ENCODE peak calls at places on chromosome 21, in four cellular contexts. M is GM12878, W is K562, I is HepG2. U is an unnamed sample.

GRCh38 chr21:17454315-17455027 is 58.4 kb upstream of the CXADR start:
- DNase-seq in I (peak), W (peak), M (no peak), U (peak)

GRCh38 chr21:31011412-31011811 is 26.9 kb downstream of the KRTAP19-8 start:
- DNase-seq in I (no peak), M (no peak), W (no peak), U (no peak)

GRCh38 chr21:36171741-36172331 is 15.2 kb downstream of the DOP1B start:
- DNase-seq in M (no peak), I (no peak), W (no peak), U (no peak)

GRCh38 chr21:22224261-22224660 is 1226.1 kb downstream of the NCAM2 start:
- DNase-seq in W (no peak), M (no peak), I (no peak), U (no peak)

GRCh38 chr21:42460391-42461184 is 35.4 kb downstream of the RSPH1 start:
- DNase-seq in I (no peak), M (peak), W (no peak), U (no peak)

GRCh38 chr21:23014021-23014420 is 2015.8 kb downstream of the NCAM2 start:
- DNase-seq in M (no peak), W (no peak), I (no peak), U (no peak)

GRCh38 chr21:17818158-17819113 is 720 bp downstream of the C21orf91 start:
- DNase-seq in I (peak), W (no peak), M (no peak), U (peak)

GRCh38 chr21:41233913-41234312 is 66.0 kb downstream of the BACE2 start:
- DNase-seq in M (no peak), W (no peak), I (no peak), U (no peak)

GRCh38 chr21:39523398-39523797 is 71.6 kb downstream of the SH3BGR start:
- DNase-seq in M (no peak), I (no peak), W (no peak), U (no peak)

GRCh38 chr21:17463441-17463840 is 49.4 kb upstream of the CXADR start:
- DNase-seq in I (peak), W (no peak), M (no peak), U (no peak)

GRCh38 chr21:40770435-40771055 is 76.4 kb downstream of the DSCAM start:
- DNase-seq in I (no peak), W (no peak), M (no peak), U (no peak)

GRCh38 chr21:24395320-24395933 is 1211.9 kb downstream of the MRPL39 start:
- DNase-seq in I (no peak), M (no peak), W (no peak), U (no peak)

GRCh38 chr21:36730291-36731281 is 31.7 kb downstream of the SIM2 start:
- DNase-seq in M (no peak), I (peak), W (no peak), U (no peak)

GRCh38 chr21:36471254-36471723 is 8.6 kb downstream of the CLDN14 start:
- DNase-seq in I (peak), M (peak), W (no peak), U (no peak)

GRCh38 chr21:25577765-25578069 is 29.6 kb downstream of the MRPL39 start:
- DNase-seq in M (no peak), W (no peak), I (no peak), U (no peak)

GRCh38 chr21:42320791-42321190 is 5.6 kb upstream of the TFF3 start:
- DNase-seq in I (no peak), M (no peak), W (no peak), U (no peak)

GRCh38 chr21:30206551-30207251 is 9.2 kb downstream of the CLDN8 start:
- DNase-seq in W (no peak), I (no peak), M (no peak), U (no peak)

GRCh38 chr21:26833011-26833410 is 12.2 kb downstream of the ADAMTS1 start:
- DNase-seq in W (no peak), I (no peak), M (no peak), U (no peak)

GRCh38 chr21:35275776-35276175 is 226.7 kb upstream of the RUNX1 start:
- DNase-seq in M (no peak), I (no peak), W (no peak), U (no peak)

GRCh38 chr21:36072453-36073167 is 2.8 kb downstream of the CBR1 start:
- DNase-seq in I (no peak), M (no peak), W (no peak), U (no peak)

GRCh38 chr21:32584472-32584871 is 851 bp downstream of the TCP10L start:
- DNase-seq in M (no peak), I (no peak), W (no peak), U (no peak)

GRCh38 chr21:18499761-18500376 is 96.3 kb upstream of the TMPRSS15 start:
- DNase-seq in W (peak), M (no peak), I (peak), U (peak)

GRCh38 chr21:17679002-17679600 is 66.4 kb upstream of the BTG3 start:
- DNase-seq in I (peak), M (peak), W (peak), U (peak)

GRCh38 chr21:35225573-35225972 is 176.5 kb upstream of the RUNX1 start:
- DNase-seq in W (no peak), I (no peak), M (no peak), U (no peak)

GRCh38 chr21:42424848-42425602 is 21.3 kb downstream of the UBASH3A start:
- DNase-seq in W (no peak), M (no peak), I (no peak), U (no peak)

GRCh38 chr21:35034203-35034926 is 14.7 kb downstream of the RUNX1 start:
- DNase-seq in I (no peak), W (no peak), M (no peak), U (no peak)

GRCh38 chr21:26130249-26130896 is 40.2 kb downstream of the APP start:
- DNase-seq in I (no peak), M (no peak), W (no peak), U (no peak)

GRCh38 chr21:26881504-26882228 is 36.5 kb upstream of the ADAMTS1 start:
- DNase-seq in W (no peak), M (no peak), I (no peak), U (no peak)

GRCh38 chr21:25307489-25307888 is 299.8 kb downstream of the MRPL39 start:
- DNase-seq in M (no peak), I (no peak), W (no peak), U (no peak)

GRCh38 chr21:27796106-27796505 is 829.2 kb upstream of the ADAMTS5 start:
- DNase-seq in I (no peak), W (no peak), M (no peak), U (no peak)

GRCh38 chr21:28587748-28588147 is 404.9 kb downstream of the LTN1 start:
- DNase-seq in I (no peak), M (no peak), W (no peak), U (no peak)

GRCh38 chr21:28805885-28806284 is 186.8 kb downstream of the LTN1 start:
- DNase-seq in I (no peak), M (no peak), W (no peak), U (no peak)

GRCh38 chr21:42056996-42057689 is 14.0 kb upstream of the UMODL1 start:
- DNase-seq in I (no peak), W (no peak), M (no peak), U (no peak)

GRCh38 chr21:29725025-29725736 is 214.6 kb downstream of the GRIK1 start:
- DNase-seq in I (peak), M (no peak), W (no peak), U (no peak)

GRCh38 chr21:26506951-26507350 is 66.1 kb downstream of the CYYR1 start:
- DNase-seq in W (no peak), M (no peak), I (no peak), U (no peak)

GRCh38 chr21:33897098-33897497 is 18.5 kb downstream of the ATP5PO start:
- DNase-seq in M (no peak), I (no peak), W (no peak), U (no peak)
- TF ChIP-seq SP1 in M (no peak), I (no peak), W (no peak), U (no peak)

GRCh38 chr21:44870748-44871495 is 2.6 kb downstream of the PTTG1IP start:
- DNase-seq in W (no peak), I (peak), M (no peak), U (no peak)
- TF ChIP-seq FOXK2 in W (no peak), I (no peak), M (no peak), U (no peak)

GRCh38 chr21:38504056-38504455 is 5.8 kb upstream of the ERG start:
- DNase-seq in I (no peak), W (no peak), M (no peak), U (no peak)

GRCh38 chr21:38506606-38507331 is 8.5 kb upstream of the ERG start:
- DNase-seq in I (no peak), M (no peak), W (no peak), U (no peak)

GRCh38 chr21:38500073-38500472 is 1.8 kb upstream of the ERG start:
- DNase-seq in M (no peak), W (no peak), I (no peak), U (no peak)

GRCh38 chr21:38505654-38506523 is 7.6 kb upstream of the ERG start:
- DNase-seq in M (no peak), I (peak), W (peak), U (peak)

GRCh38 chr21:38503588-38503987 is 5.3 kb upstream of the ERG start:
- DNase-seq in M (no peak), I (no peak), W (no peak), U (no peak)
- TF ChIP-seq SP1 in M (no peak), I (no peak), W (no peak), U (no peak)

DNA sequence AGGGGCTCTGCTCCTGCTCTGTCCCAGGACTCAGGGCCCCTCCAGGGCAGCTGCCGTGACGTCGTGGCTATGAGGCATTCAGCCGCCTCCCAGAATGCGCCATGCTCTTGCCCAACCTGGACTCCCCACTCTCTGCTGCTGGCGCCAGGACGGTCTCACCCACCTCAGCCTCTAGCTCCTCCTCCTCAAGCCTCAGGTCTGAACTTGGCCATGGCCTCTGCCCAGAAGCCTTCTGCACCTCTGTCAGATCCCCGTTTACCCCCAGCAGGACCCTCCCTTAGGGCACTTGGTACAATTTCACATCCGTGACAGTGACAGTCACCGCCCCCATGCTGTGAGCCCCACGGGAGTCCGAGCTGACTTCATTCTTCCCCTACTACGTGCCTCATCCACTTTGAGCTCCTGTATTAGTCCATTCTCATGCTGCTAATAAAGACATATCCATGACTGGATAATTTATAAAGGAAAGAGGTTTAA is 4.9 kb downstream of the CSTB start:
- DNase-seq in M (no peak), I (no peak), W (no peak), U (no peak)
- TF ChIP-seq FOXK2 in M (no peak), I (no peak), W (no peak), U (no peak)

GRCh38 chr21:38086580-38086979 is 170.2 kb upstream of the KCNJ15 start:
- DNase-seq in W (no peak), I (no peak), M (no peak), U (no peak)
- TF ChIP-seq SP1 in W (no peak), I (no peak), M (no peak), U (no peak)

GRCh38 chr21:46273341-46273740 is 12.1 kb downstream of the MCM3AP start:
- DNase-seq in I (no peak), M (no peak), W (no peak), U (no peak)
- TF ChIP-seq FOXK2 in I (no peak), M (no peak), W (no peak), U (no peak)